ENCODE peak calls at places on chromosomes 16 and 17, in six cellular contexts. T is NB4, M is nucleus accumbens, L is ACHN, F is NCI-H2081, C is pancreas. Y is an unnamed sample.
A peak's percentile ranks its signal among the peaks of the same experiment; 100 is the strongest.

GRCh38 chr16:4687946-4688673 is 5.3 kb upstream of the NUDT16L1 start:
- DNase-seq in T (no peak), M (no peak), L (no peak), F (no peak), C (no peak), Y (no peak)

GRCh38 chr17:33947762-33948161 is 307.3 kb upstream of the CCL2 start:
- DNase-seq in T (no peak), M (no peak), L (no peak), F (no peak), C (no peak), Y (no peak)

GRCh38 chr16:73299349-73299748 is 251.4 kb upstream of the ZFHX3 start:
- DNase-seq in T (no peak), M (no peak), L (no peak), F (no peak), C (no peak), Y (no peak)

GRCh38 chr17:34584805-34585416 is 5.5 kb downstream of the TMEM132E start:
- DNase-seq in T (peak; percentile 57), M (no peak), L (peak; percentile 48), F (no peak), C (no peak), Y (peak; percentile 49)

GRCh38 chr16:27762441-27762840 is 212.5 kb downstream of the KATNIP start:
- DNase-seq in T (no peak), M (no peak), L (peak; percentile 99), F (no peak), C (no peak), Y (peak; percentile 34)

GRCh38 chr17:79837888-79838540 is 1.2 kb downstream of the CBX4 start:
- DNase-seq in T (no peak), M (no peak), L (no peak), F (peak; percentile 47), C (peak; percentile 33), Y (no peak)

GRCh38 chr17:70905796-70906195 is 736.5 kb downstream of the KCNJ2 start:
- DNase-seq in T (peak; percentile 26), M (no peak), L (peak; percentile 40), F (peak; percentile 1), C (no peak), Y (peak; percentile 97)

GRCh38 chr17:5619088-5619740 is 34.9 kb upstream of the NLRP1 start:
- DNase-seq in T (no peak), M (no peak), L (no peak), F (no peak), C (no peak), Y (no peak)

GRCh38 chr17:42422958-42423712 is at the start of gene CAVIN1:
- DNase-seq in T (no peak), M (peak; percentile 69), L (peak; percentile 99), F (peak; percentile 47), C (peak; percentile 89), Y (peak; percentile 99)

GRCh38 chr17:66190738-66191606 is 961 bp downstream of the CEP112 start:
- DNase-seq in T (no peak), M (no peak), L (peak; percentile 45), F (no peak), C (peak; percentile 14), Y (peak; percentile 70)

GRCh38 chr17:73720187-73720834 is 76.1 kb upstream of the SDK2 start:
- DNase-seq in T (peak; percentile 42), M (no peak), L (no peak), F (peak; percentile 54), C (no peak), Y (no peak)

GRCh38 chr16:57865746-57866528 is 63.6 kb upstream of the KIFC3 start:
- DNase-seq in T (no peak), M (no peak), L (no peak), F (no peak), C (no peak), Y (no peak)